ENCODE peak calls at places on chromosomes 6 and 20, in seven cellular contexts. E is neuronal stem cell, T is trophoblast cell, D is H1, L is mesendoderm, V is IMR-90, Z is mesenchymal stem cell. R is an unnamed sample.

GRCh38 chr6:56949261-56949660 is 5.6 kb upstream of the BEND6 start:
- DNase-seq in E (no peak), T (no peak), D (no peak), L (no peak), V (peak), Z (no peak), R (no peak)

GRCh38 chr20:17543531-17543961 is 12.4 kb upstream of the BFSP1 start:
- DNase-seq in E (no peak), T (no peak), D (no peak), L (no peak), V (peak), Z (peak), R (no peak)

GRCh38 chr20:16273812-16274560 is 299.3 kb downstream of the KIF16B start:
- DNase-seq in E (no peak), T (no peak), D (no peak), L (no peak), V (no peak), Z (no peak), R (no peak)

GRCh38 chr20:16930656-16931055 is 182.5 kb downstream of the OTOR start:
- DNase-seq in E (no peak), T (no peak), D (no peak), L (no peak), V (no peak), Z (no peak), R (no peak)

GRCh38 chr6:128569737-128570438 is 49.5 kb upstream of the PTPRK start:
- DNase-seq in E (peak), T (peak), D (peak), L (peak), V (peak), Z (peak), R (no peak)

GRCh38 chr20:24971702-24972101 is 20.8 kb downstream of the APMAP start:
- DNase-seq in E (no peak), T (no peak), D (no peak), L (no peak), V (no peak), Z (no peak), R (peak)

GRCh38 chr6:114430534-114431124 is 87.8 kb upstream of the HS3ST5 start:
- DNase-seq in E (peak), T (no peak), D (no peak), L (peak), V (no peak), Z (peak), R (no peak)

GRCh38 chr20:23081263-23081811 is 4.8 kb downstream of the CD93 start:
- DNase-seq in E (no peak), T (no peak), D (no peak), L (no peak), V (no peak), Z (no peak), R (no peak)

GRCh38 chr6:37565267-37566208 is 65.8 kb upstream of the CCDC167 start:
- DNase-seq in E (peak), T (no peak), D (peak), L (peak), V (no peak), Z (no peak), R (peak)

GRCh38 chr6:116461563-116462507 is 660 bp downstream of the CALHM6 start:
- DNase-seq in E (peak), T (peak), D (peak), L (peak), V (peak), Z (peak), R (peak)

GRCh38 chr6:52253494-52253893 is 9.2 kb upstream of the IL17F start:
- DNase-seq in E (no peak), T (no peak), D (no peak), L (no peak), V (no peak), Z (no peak), R (no peak)

GRCh38 chr6:166662690-166663089 is 35.6 kb upstream of the RPS6KA2 start:
- DNase-seq in E (no peak), T (no peak), D (no peak), L (no peak), V (no peak), Z (no peak), R (no peak)

GRCh38 chr20:4082406-4083102 is 67.2 kb upstream of the RNF24 start:
- DNase-seq in E (peak), T (no peak), D (no peak), L (peak), V (peak), Z (peak), R (peak)

GRCh38 chr6:44254201-44254956 is 2.9 kb downstream of the SLC35B2 start:
- DNase-seq in E (no peak), T (peak), D (no peak), L (no peak), V (no peak), Z (no peak), R (peak)

GRCh38 chr6:166687538-166688259 is 60.6 kb upstream of the RPS6KA2 start:
- DNase-seq in E (peak), T (no peak), D (no peak), L (peak), V (no peak), Z (no peak), R (peak)

GRCh38 chr6:27238010-27238983 is 9.2 kb upstream of the PRSS16 start:
- DNase-seq in E (no peak), T (peak), D (no peak), L (peak), V (no peak), Z (no peak), R (peak)

GRCh38 chr6:33073431-33073871 is at the start of gene HLA-DPA1:
- DNase-seq in E (no peak), T (peak), D (no peak), L (peak), V (peak), Z (peak), R (peak)

GRCh38 chr6:125486881-125487280 is 185.1 kb upstream of the HDDC2 start:
- DNase-seq in E (no peak), T (no peak), D (no peak), L (no peak), V (no peak), Z (no peak), R (no peak)

DNA sequence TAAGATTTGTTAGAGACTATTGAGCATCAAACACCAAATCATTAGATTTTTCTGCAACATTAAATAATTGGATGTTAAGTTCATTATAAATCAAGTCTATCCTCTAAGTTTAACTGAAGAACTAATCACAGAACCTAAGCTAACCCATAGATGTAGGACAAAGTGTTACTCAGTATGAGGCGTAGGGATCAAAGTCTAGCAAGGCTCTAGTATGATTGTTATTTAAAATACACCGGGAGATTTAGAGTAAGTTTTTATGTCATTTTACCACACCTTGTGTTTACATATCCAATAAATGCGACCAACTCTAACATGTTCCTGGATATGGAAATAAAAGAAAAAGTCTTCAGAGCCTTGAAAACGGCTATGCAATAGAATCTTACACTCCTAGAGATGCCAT is 2.6 kb downstream of the ADGB start:
- DNase-seq in E (no peak), T (no peak), D (no peak), L (no peak), V (no peak), Z (no peak), R (no peak)
- H2AK5ac ChIP-seq in E (no peak), T (no peak), D (no peak), L (no peak), V (no peak), Z (no peak), R (no peak)

GRCh38 chr6:130027948-130028347 is 9.6 kb downstream of the L3MBTL3 start:
- DNase-seq in E (no peak), T (no peak), D (no peak), L (no peak), V (no peak), Z (no peak), R (no peak)
- H2AK5ac ChIP-seq in E (no peak), T (no peak), D (no peak), L (no peak), V (no peak), Z (no peak), R (no peak)

DNA sequence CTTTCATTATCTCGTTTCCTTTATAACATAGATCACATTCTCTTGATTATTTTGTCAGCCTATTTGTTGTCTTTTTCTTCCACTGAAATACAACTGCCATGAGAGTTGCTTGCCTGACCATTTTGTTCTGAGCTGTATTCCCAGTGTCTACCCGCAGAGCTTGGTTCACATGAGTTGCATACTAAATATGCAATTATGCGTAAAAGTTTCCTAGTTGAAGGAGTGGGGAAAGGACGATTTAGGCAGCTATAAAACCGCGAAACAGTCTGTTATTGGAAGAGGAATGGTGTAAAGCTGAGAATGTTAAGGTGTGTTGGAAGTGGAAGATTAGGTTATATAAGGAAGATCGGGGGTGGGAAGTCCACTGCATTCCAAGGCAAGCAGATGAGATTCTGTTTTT is 8.8 kb downstream of the TBPL1 start:
- DNase-seq in E (no peak), T (peak), D (no peak), L (no peak), V (no peak), Z (no peak), R (no peak)
- H2AK5ac ChIP-seq in E (no peak), T (no peak), D (no peak), L (no peak), V (no peak), Z (no peak), R (no peak)

GRCh38 chr20:59785118-59785959 is 148.1 kb downstream of the SYCP2 start:
- DNase-seq in E (no peak), T (no peak), D (no peak), L (no peak), V (no peak), Z (no peak), R (peak)

GRCh38 chr20:59787186-59787890 is 146.1 kb downstream of the SYCP2 start:
- DNase-seq in E (no peak), T (no peak), D (no peak), L (no peak), V (no peak), Z (no peak), R (peak)

GRCh38 chr20:59788196-59788735 is 145.2 kb downstream of the SYCP2 start:
- DNase-seq in E (no peak), T (no peak), D (no peak), L (no peak), V (no peak), Z (no peak), R (peak)

GRCh38 chr20:59784365-59785117 is 148.9 kb downstream of the SYCP2 start:
- DNase-seq in E (no peak), T (no peak), D (no peak), L (no peak), V (no peak), Z (no peak), R (peak)

DNA sequence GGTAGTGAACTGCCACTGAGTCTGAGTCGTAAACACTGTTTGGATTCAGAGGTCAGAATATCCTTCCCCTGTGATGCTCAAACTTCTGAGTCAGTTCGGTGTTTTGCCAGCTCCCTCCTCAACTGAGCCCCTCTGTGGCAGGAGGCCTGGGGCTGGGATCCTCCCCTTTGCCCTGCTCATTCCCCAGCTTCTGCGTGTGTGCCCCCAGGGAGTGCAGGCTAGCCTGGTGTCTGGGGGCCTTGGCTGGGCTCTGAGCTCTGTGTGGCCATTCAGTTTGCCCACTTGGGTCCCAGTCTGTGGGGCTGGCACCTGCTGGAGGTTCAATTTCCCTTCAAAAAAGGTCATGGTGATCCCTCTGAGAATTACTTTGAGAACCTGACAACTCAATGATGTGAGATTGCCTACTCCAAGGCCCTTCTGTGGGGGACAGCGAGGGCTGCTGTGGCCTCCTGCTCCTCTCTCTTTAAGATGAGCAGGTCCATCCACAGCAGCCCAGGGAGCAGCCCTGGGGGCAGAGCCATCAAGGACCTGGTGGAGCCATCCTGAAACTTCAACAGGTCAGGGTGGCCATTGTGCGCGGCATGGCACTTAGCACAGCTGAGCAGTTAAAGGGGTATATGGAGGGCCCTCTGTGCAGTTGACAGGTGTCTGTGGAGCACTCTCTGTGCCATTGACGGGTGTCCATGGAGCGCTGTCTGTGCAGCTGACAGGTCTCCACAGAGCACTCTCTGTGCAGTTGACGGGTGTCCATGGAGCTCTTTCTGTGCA is 147.3 kb downstream of the SYCP2 start:
- DNase-seq in E (no peak), T (no peak), D (no peak), L (no peak), V (no peak), Z (no peak), R (peak)
- H2AK5ac ChIP-seq in E (no peak), T (no peak), D (no peak), L (no peak), V (no peak), Z (no peak), R (no peak)

DNA sequence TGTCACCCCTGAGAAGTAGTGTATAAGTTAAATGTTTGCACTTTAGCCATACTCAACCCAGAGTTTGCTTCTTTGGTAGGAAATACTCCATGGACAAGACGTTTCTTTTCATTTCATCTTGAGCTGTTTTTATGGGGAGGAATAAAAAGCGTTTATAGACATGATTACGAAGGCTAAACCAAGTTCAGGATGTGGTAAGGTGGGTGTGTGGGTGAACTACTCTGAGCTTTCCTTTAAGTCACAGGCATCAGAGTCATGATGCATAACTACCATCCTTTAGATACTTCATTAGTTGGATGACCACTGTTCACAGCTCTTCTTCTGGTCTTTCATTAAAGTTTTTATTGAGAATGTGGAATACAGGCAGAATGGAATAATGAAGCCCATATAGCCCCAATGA is 48.9 kb downstream of the EBF4 start:
- DNase-seq in E (no peak), T (no peak), D (no peak), L (no peak), V (no peak), Z (no peak), R (no peak)
- H2AK5ac ChIP-seq in E (no peak), T (no peak), D (no peak), L (no peak), V (no peak), Z (no peak), R (no peak)

DNA sequence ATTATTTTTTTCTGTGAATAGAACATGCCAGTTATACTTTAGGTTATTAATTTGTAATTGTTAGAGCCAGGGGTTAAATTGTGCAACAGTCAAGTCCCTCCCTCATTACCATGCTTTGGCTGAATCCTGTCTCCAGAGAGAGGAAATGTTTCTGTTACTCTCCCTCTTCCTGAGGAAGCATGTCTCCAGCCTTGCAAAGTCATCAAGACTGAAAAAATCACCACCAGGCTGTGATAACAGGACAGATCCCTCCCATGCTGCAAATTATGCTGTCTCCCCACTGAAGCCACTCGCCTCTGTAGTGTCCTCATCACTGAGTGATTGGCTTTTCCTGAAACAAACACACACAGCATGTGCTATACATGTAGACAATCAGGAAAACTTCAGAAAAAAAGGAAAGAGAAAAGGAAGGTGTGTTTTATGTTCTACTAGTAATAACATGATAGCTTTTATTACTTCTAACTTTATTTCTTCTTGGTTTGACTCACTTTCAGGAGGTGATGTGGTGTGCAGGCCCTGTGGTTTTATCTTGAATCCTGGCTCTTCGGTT is 290.0 kb upstream of the JAG1 start:
- DNase-seq in E (no peak), T (no peak), D (no peak), L (no peak), V (no peak), Z (peak), R (no peak)
- H2AK5ac ChIP-seq in E (no peak), T (no peak), D (no peak), L (no peak), V (no peak), Z (no peak), R (no peak)

GRCh38 chr6:1630771-1631217 is 21.1 kb downstream of the FOXC1 start:
- DNase-seq in E (no peak), T (peak), D (no peak), L (peak), V (peak), Z (no peak), R (no peak)

GRCh38 chr6:1634081-1634480 is 24.4 kb downstream of the FOXC1 start:
- DNase-seq in E (no peak), T (no peak), D (no peak), L (peak), V (no peak), Z (no peak), R (no peak)

GRCh38 chr6:1635305-1636010 is 25.7 kb downstream of the FOXC1 start:
- DNase-seq in E (no peak), T (no peak), D (no peak), L (no peak), V (no peak), Z (no peak), R (no peak)

GRCh38 chr6:1631251-1631650 is 21.5 kb downstream of the FOXC1 start:
- DNase-seq in E (no peak), T (peak), D (no peak), L (peak), V (no peak), Z (no peak), R (no peak)

DNA sequence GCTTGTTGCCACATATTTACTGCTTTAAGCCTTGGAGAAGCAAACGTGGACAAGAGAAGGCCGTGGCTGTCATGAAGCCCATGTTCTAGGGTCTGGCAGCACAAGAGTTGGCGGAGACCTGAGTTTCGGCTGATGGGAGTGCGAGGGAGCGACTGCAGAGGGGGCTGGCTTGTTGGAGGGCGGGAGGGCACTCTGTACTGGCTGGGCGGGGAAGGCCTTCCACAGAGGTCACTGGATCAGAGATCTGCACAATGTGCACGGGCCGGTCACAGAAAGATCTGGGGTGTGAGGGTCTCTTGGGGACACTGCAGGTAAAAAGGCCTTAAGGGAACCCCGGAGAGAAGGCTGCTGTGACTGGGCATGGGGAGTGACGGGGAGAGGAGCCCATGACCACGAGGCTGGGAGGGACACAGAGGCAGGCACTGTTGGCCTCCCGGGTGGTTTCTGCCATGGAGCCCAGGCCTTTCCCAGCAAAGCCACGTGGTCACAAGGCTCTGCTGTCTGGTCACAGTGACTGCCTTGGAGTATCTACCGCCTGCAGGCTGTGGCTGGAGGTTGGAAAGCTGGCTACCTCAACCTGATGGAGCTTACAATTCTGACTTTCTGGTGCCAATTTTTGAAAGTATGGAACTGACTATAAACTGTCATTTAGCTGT is 23.8 kb downstream of the FOXC1 start:
- DNase-seq in E (no peak), T (no peak), D (no peak), L (no peak), V (no peak), Z (no peak), R (no peak)
- H2AK5ac ChIP-seq in E (no peak), T (no peak), D (no peak), L (no peak), V (no peak), Z (no peak), R (no peak)

GRCh38 chr6:83708546-83708969 is 343 bp downstream of the SNAP91 start:
- DNase-seq in E (peak), T (peak), D (peak), L (peak), V (no peak), Z (peak), R (peak)
- H2AK5ac ChIP-seq in E (no peak), T (no peak), D (no peak), L (no peak), V (no peak), Z (no peak), R (no peak)

R was measured in H9.